ENCODE peak calls at places on chromosomes 7 and 10, in eight cellular contexts. J, V, T, A, M, Z, B and F are unnamed samples.
A peak's percentile ranks its signal among the peaks of the same experiment; 100 is the strongest.

GRCh38 chr10:31816318-31816717 is 112.3 kb downstream of the ARHGAP12 start:
- DNase-seq in J (no peak), V (no peak), T (no peak), A (no peak), M (peak; percentile 40), Z (no peak), B (peak; percentile 88), F (no peak)

GRCh38 chr7:44147026-44147881 is 6.1 kb upstream of the MYL7 start:
- DNase-seq in J (peak; percentile 31), V (no peak), T (no peak), A (no peak), M (no peak), Z (no peak), B (peak; percentile 36), F (no peak)

GRCh38 chr10:89342219-89342966 is 14.6 kb downstream of the IFIT3 start:
- DNase-seq in J (no peak), V (peak; percentile 96), T (no peak), A (peak; percentile 98), M (peak; percentile 95), Z (no peak), B (peak; percentile 85), F (no peak)

GRCh38 chr10:75497997-75498797 is 66.8 kb downstream of the LRMDA start:
- DNase-seq in J (no peak), V (peak; percentile 91), T (no peak), A (peak; percentile 92), M (peak; percentile 69), Z (no peak), B (peak; percentile 71), F (no peak)

GRCh38 chr10:73263948-73264347 is 11.5 kb upstream of the MRPS16 start:
- DNase-seq in J (no peak), V (peak; percentile 55), T (no peak), A (no peak), M (peak; percentile 62), Z (no peak), B (peak; percentile 19), F (peak; percentile 24)

GRCh38 chr7:711967-712600 is 14.4 kb upstream of the DNAAF5 start:
- DNase-seq in J (no peak), V (no peak), T (no peak), A (no peak), M (peak; percentile 38), Z (no peak), B (no peak), F (peak; percentile 53)

GRCh38 chr10:102231357-102232318 is 5.5 kb downstream of the ELOVL3 start:
- DNase-seq in J (peak; percentile 68), V (no peak), T (peak; percentile 76), A (peak; percentile 72), M (peak; percentile 64), Z (no peak), B (no peak), F (peak; percentile 85)

GRCh38 chr7:39927018-39927417 is 23.0 kb upstream of the CDK13 start:
- DNase-seq in J (no peak), V (no peak), T (no peak), A (no peak), M (no peak), Z (no peak), B (no peak), F (no peak)

GRCh38 chr10:132908621-132909295 is 33.6 kb downstream of the CFAP46 start:
- DNase-seq in J (no peak), V (no peak), T (no peak), A (no peak), M (no peak), Z (no peak), B (no peak), F (no peak)

GRCh38 chr10:1368772-1369171 is 312.6 kb downstream of the WDR37 start:
- DNase-seq in J (peak; percentile 50), V (no peak), T (no peak), A (peak; percentile 68), M (no peak), Z (peak; percentile 30), B (no peak), F (peak; percentile 69)
- TF ChIP-seq CTCF in J (no peak), V (no peak), T (peak; percentile 14), A (no peak), M (no peak), Z (peak; percentile 66), B (peak; percentile 54), F (peak; percentile 54)

GRCh38 chr10:110822065-110822707 is 49.5 kb upstream of the PDCD4 start:
- DNase-seq in J (no peak), V (no peak), T (no peak), A (no peak), M (no peak), Z (no peak), B (no peak), F (no peak)

GRCh38 chr10:110821508-110821907 is 50.2 kb upstream of the PDCD4 start:
- DNase-seq in J (no peak), V (no peak), T (no peak), A (peak; percentile 62), M (no peak), Z (no peak), B (no peak), F (no peak)

GRCh38 chr10:110824152-110824441 is 47.6 kb upstream of the PDCD4 start:
- DNase-seq in J (no peak), V (no peak), T (no peak), A (no peak), M (no peak), Z (no peak), B (no peak), F (no peak)

GRCh38 chr10:110824660-110825059 is 47.1 kb upstream of the PDCD4 start:
- DNase-seq in J (no peak), V (no peak), T (no peak), A (no peak), M (no peak), Z (no peak), B (no peak), F (no peak)

DNA sequence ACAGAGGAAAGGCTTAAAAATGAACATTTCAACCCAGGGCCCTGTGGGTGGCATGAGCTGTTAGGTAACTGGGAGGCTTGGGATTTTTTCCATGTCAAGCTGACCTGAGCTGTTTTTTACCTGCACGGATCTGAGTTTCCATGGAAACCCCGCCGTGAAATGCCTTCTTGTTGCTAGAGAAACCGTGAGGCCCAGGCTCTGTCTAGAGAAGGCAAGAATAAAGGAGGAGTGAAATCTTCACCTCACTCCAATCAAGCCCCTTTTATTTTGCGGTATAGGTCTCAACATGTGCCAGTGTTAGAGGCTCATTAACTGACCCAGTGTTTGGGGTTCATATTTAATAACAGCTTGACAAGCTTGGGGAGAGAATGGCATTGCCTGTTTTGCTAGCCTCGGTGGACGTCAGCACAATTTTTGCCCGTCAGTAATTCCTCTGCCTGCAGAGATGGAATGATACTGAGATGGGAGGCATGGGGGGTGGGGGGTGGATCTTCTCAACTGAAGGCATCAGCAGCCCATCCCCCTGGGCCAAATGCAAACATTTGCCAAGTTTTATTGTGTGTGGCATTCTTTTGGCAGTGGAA is 48.9 kb upstream of the PDCD4 start:
- DNase-seq in J (no peak), V (no peak), T (no peak), A (peak; percentile 71), M (no peak), Z (no peak), B (no peak), F (no peak)
- TF ChIP-seq CTCF in J (no peak), V (no peak), T (no peak), A (no peak), M (no peak), Z (no peak), B (no peak), F (no peak)

GRCh38 chr10:47062801-47063200 is 151.6 kb downstream of the PTPN20 start:
- DNase-seq in J (no peak), V (peak; percentile 2), T (no peak), A (peak; percentile 47), M (peak; percentile 28), Z (no peak), B (no peak), F (no peak)
- TF ChIP-seq CTCF in J (no peak), V (peak; percentile 21), T (no peak), A (no peak), M (peak; percentile 5), Z (no peak), B (peak; percentile 22), F (no peak)

GRCh38 chr10:60441515-60441914 is 51.8 kb upstream of the ANK3 start:
- DNase-seq in J (no peak), V (peak; percentile 48), T (no peak), A (no peak), M (peak; percentile 47), Z (no peak), B (peak; percentile 35), F (no peak)
- TF ChIP-seq CTCF in J (no peak), V (peak; percentile 44), T (no peak), A (peak; percentile 3), M (peak; percentile 36), Z (peak; percentile 2), B (peak; percentile 39), F (no peak)

DNA sequence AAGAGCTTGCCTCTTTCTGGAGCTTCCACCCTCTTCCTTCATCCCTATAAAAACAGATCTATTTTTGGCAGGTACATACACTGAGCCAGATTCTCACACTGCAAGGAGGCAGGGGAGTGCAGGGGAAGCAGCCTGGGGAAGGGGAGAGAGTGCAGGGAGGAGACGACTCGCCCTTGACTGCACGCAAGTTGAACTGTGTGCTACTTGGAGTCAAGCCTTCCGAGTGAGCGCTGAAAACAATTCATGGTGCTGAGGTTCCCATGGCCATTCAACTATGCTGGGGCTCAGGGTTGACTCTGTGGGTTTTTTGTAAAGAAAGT is 51.3 kb downstream of the HSPA12A start:
- DNase-seq in J (no peak), V (no peak), T (no peak), A (no peak), M (no peak), Z (no peak), B (no peak), F (no peak)
- TF ChIP-seq CTCF in J (no peak), V (no peak), T (no peak), A (no peak), M (no peak), Z (no peak), B (no peak), F (no peak)

GRCh38 chr7:105309235-105310156 is 79.2 kb downstream of the SRPK2 start:
- DNase-seq in J (no peak), V (no peak), T (no peak), A (no peak), M (no peak), Z (no peak), B (no peak), F (no peak)
- TF ChIP-seq CTCF in J (no peak), V (no peak), T (no peak), A (no peak), M (no peak), Z (no peak), B (no peak), F (peak; percentile 23)

GRCh38 chr7:11819947-11820346 is 12.1 kb downstream of the THSD7A start:
- DNase-seq in J (no peak), V (no peak), T (no peak), A (no peak), M (no peak), Z (no peak), B (no peak), F (no peak)

GRCh38 chr7:11817111-11817710 is 14.8 kb downstream of the THSD7A start:
- DNase-seq in J (no peak), V (no peak), T (no peak), A (no peak), M (no peak), Z (no peak), B (peak; percentile 59), F (no peak)

DNA sequence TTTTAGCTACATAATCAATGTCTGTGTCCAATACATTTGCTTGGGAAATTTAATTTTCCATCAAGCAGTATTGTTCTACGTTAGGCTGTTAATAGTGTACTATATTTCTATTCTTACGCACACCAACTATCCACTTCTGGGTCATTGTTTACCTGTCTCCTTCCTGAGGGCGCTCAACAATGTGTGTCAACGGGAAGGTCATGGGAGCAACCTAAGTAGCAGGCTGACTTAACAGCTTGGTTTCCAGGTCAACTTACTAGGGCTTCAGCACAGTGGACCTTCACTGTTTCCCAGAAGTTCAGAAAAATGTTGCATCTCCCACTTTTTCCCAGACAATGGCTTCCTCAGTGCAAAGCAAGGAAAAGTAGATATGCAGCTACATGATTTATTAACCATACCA is 13.7 kb downstream of the THSD7A start:
- DNase-seq in J (no peak), V (no peak), T (no peak), A (peak; percentile 50), M (no peak), Z (no peak), B (no peak), F (no peak)
- TF ChIP-seq CTCF in J (no peak), V (no peak), T (no peak), A (no peak), M (no peak), Z (no peak), B (no peak), F (no peak)